ENCODE peak calls at places on chromosomes 2 and 18, in ten cellular contexts. J, L, I, N, Y, U, S, E, X and B are unnamed samples.

GRCh38 chr18:51068111-51068510 is 38.1 kb downstream of the SMAD4 start:
- DNase-seq in J (no peak), L (no peak), I (no peak), N (no peak), Y (peak), U (no peak), S (no peak), E (no peak), X (peak), B (no peak)

GRCh38 chr2:167264380-167264779 is 376.1 kb downstream of the XIRP2 start:
- DNase-seq in J (peak), L (peak), I (no peak), N (peak), Y (peak), U (no peak), S (peak), E (no peak), X (no peak), B (no peak)

GRCh38 chr2:208142255-208142924 is 3.6 kb downstream of the CRYGB start:
- DNase-seq in J (no peak), L (no peak), I (no peak), N (no peak), Y (peak), U (no peak), S (no peak), E (no peak), X (no peak), B (no peak)

GRCh38 chr2:200929334-200930249 is 33.9 kb downstream of the ORC2 start:
- DNase-seq in J (no peak), L (no peak), I (no peak), N (no peak), Y (peak), U (no peak), S (no peak), E (no peak), X (no peak), B (no peak)

GRCh38 chr2:159044804-159045286 is 76.4 kb downstream of the TANC1 start:
- DNase-seq in J (no peak), L (no peak), I (no peak), N (no peak), Y (no peak), U (no peak), S (no peak), E (no peak), X (no peak), B (no peak)

GRCh38 chr18:39841133-39842041 is 2113.6 kb upstream of the PIK3C3 start:
- DNase-seq in J (peak), L (peak), I (no peak), N (peak), Y (peak), U (no peak), S (no peak), E (no peak), X (peak), B (peak)

GRCh38 chr18:24276994-24277393 is 120.6 kb downstream of the OSBPL1A start:
- DNase-seq in J (no peak), L (no peak), I (no peak), N (no peak), Y (no peak), U (no peak), S (no peak), E (no peak), X (no peak), B (no peak)

GRCh38 chr2:5453648-5454390 is 238.4 kb upstream of the SOX11 start:
- DNase-seq in J (no peak), L (no peak), I (no peak), N (no peak), Y (no peak), U (no peak), S (no peak), E (peak), X (peak), B (no peak)

GRCh38 chr18:42178381-42179080 is 223.5 kb downstream of the PIK3C3 start:
- DNase-seq in J (no peak), L (no peak), I (no peak), N (no peak), Y (no peak), U (no peak), S (no peak), E (no peak), X (no peak), B (no peak)

GRCh38 chr18:50986360-50987087 is 18.7 kb downstream of the ELAC1 start:
- DNase-seq in J (no peak), L (no peak), I (no peak), N (no peak), Y (peak), U (no peak), S (no peak), E (no peak), X (peak), B (no peak)

GRCh38 chr2:6031165-6031867 is 339.1 kb downstream of the SOX11 start:
- DNase-seq in J (no peak), L (no peak), I (no peak), N (no peak), Y (no peak), U (no peak), S (no peak), E (no peak), X (no peak), B (no peak)

GRCh38 chr2:91442246-91442905 is 2750.9 kb downstream of the RPIA start:
- DNase-seq in J (no peak), L (no peak), I (no peak), N (peak), Y (no peak), U (no peak), S (peak), E (no peak), X (no peak), B (no peak)

GRCh38 chr2:20488782-20489181 is 41.9 kb downstream of the RHOB start:
- DNase-seq in J (no peak), L (no peak), I (no peak), N (no peak), Y (no peak), U (no peak), S (no peak), E (no peak), X (no peak), B (peak)

GRCh38 chr2:132668189-132668833 is 1.7 kb downstream of the LYPD1 start:
- DNase-seq in J (peak), L (peak), I (no peak), N (no peak), Y (no peak), U (no peak), S (no peak), E (no peak), X (peak), B (no peak)

GRCh38 chr2:223465793-223466192 is 136.4 kb downstream of the SCG2 start:
- DNase-seq in J (no peak), L (peak), I (no peak), N (peak), Y (peak), U (no peak), S (no peak), E (no peak), X (peak), B (no peak)

GRCh38 chr2:187989925-187990623 is 301.6 kb upstream of the GULP1 start:
- DNase-seq in J (no peak), L (no peak), I (no peak), N (no peak), Y (no peak), U (no peak), S (peak), E (no peak), X (no peak), B (peak)

GRCh38 chr2:124369181-124369580 is 344.1 kb downstream of the CNTNAP5 start:
- DNase-seq in J (no peak), L (no peak), I (no peak), N (no peak), Y (no peak), U (no peak), S (no peak), E (no peak), X (no peak), B (no peak)

GRCh38 chr18:64037812-64038414 is 68.0 kb downstream of the SERPINB8 start:
- DNase-seq in J (no peak), L (no peak), I (no peak), N (peak), Y (peak), U (no peak), S (no peak), E (no peak), X (peak), B (peak)
- TF ChIP-seq CTCF in J (peak), L (peak), I (peak), N (peak), Y (peak), U (peak), S (peak), E (peak), X (peak), B (peak)

GRCh38 chr2:170530284-170530745 is 184.8 kb upstream of the SP5 start:
- DNase-seq in J (no peak), L (peak), I (no peak), N (no peak), Y (peak), U (no peak), S (no peak), E (no peak), X (peak), B (no peak)
- TF ChIP-seq CTCF in J (no peak), L (no peak), I (no peak), N (no peak), Y (no peak), U (no peak), S (no peak), E (no peak), X (no peak), B (no peak)

GRCh38 chr2:189595412-189595811 is 14.8 kb upstream of the SLC40A1 start:
- DNase-seq in J (no peak), L (no peak), I (no peak), N (no peak), Y (no peak), U (no peak), S (no peak), E (no peak), X (no peak), B (no peak)

GRCh38 chr2:189599245-189599644 is 18.7 kb upstream of the SLC40A1 start:
- DNase-seq in J (no peak), L (no peak), I (no peak), N (no peak), Y (no peak), U (no peak), S (no peak), E (no peak), X (no peak), B (no peak)

GRCh38 chr2:189593115-189593514 is 12.5 kb upstream of the SLC40A1 start:
- DNase-seq in J (no peak), L (no peak), I (no peak), N (no peak), Y (no peak), U (no peak), S (no peak), E (no peak), X (no peak), B (no peak)

GRCh38 chr2:189592353-189592984 is 11.9 kb upstream of the SLC40A1 start:
- DNase-seq in J (no peak), L (no peak), I (no peak), N (no peak), Y (no peak), U (no peak), S (no peak), E (no peak), X (no peak), B (no peak)

DNA sequence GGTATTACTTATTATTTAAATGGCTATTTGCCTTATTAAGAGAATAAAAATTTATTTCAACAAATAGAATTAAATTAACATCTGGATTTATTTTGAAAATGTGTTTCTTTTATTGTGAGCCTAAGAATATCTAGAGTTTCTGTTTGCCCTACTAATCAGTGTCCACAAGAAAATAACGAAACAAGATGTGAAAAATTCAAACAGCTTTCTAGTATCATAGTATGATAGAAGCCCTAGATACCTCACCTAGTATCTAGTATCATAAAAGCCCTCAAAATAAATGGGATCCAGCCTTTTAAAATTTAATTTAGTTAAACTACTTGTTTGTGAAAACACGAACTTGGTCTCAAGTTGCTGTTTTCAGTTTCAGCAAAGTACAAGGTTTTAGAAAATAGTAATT is 13.7 kb upstream of the SLC40A1 start:
- DNase-seq in J (no peak), L (no peak), I (no peak), N (no peak), Y (no peak), U (no peak), S (no peak), E (no peak), X (no peak), B (no peak)
- TF ChIP-seq CTCF in J (no peak), L (no peak), I (no peak), N (no peak), Y (no peak), U (no peak), S (no peak), E (no peak), X (no peak), B (no peak)

DNA sequence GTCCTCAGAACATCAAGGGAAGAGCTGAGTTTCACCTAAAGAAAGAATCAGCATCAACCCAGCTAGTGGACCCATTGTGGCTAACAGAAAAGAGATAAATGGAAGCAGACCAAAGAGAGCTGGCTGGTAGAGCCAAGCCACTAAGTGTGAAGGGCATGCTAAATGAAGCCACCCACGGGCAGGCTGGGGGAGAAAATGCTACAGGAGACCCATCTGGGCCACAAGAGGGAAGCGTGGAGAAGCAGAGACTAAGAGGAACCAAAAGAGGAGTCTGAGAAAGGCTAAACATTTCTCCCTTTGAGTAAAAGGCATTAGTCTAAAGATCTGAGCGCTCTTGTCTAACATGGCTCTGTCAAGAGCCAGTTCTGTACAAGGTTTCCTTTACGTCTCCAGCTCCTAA is 15.8 kb downstream of the CWC22 start:
- DNase-seq in J (no peak), L (peak), I (no peak), N (peak), Y (no peak), U (no peak), S (peak), E (no peak), X (peak), B (peak)
- TF ChIP-seq CTCF in J (no peak), L (no peak), I (peak), N (peak), Y (peak), U (no peak), S (no peak), E (peak), X (peak), B (no peak)

DNA sequence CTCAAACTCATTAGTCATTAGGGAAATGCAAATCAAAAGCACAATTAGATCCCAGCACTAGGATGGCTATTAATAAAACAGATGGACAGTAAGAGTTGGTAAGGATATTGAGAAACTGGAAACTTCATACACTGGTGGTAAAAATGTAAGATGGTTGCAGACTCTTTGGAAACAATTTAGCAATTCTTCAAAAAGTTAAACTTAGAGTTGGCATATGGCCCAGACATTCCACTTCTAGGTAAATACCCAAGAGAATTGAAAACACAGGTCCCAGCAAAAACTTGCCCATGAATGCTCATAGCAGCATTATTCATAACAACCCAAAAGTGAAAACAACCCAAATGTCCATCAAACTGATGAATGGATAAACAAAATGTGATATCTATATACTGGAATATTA is 84.9 kb upstream of the ZFP36L2 start:
- DNase-seq in J (no peak), L (peak), I (no peak), N (no peak), Y (peak), U (no peak), S (no peak), E (no peak), X (no peak), B (no peak)
- TF ChIP-seq CTCF in J (no peak), L (no peak), I (no peak), N (no peak), Y (no peak), U (no peak), S (no peak), E (no peak), X (no peak), B (no peak)